ENCODE peak calls at places on chromosomes 6 and 20, in nine cellular contexts. T is H7; J is ELR; R is NCI-H1694 treated with DMSO at 0.1 percent for 48 hours; X is neural crest cell; G is Peyer's patch; F is activated CD4-positive, alpha-beta T cell treated with anti-CD3 and anti-CD28 coated beads for 4 hours; Z is GM18507; D is WTC11. K is an unnamed sample.

GRCh38 chr6:128208078-128208477 is 307.2 kb upstream of the THEMIS start:
- DNase-seq in G (no peak), F (no peak), J (peak), T (no peak), Z (no peak), R (no peak), X (no peak), D (no peak), K (no peak)

GRCh38 chr20:9374068-9374467 is 140.3 kb upstream of the LAMP5 start:
- DNase-seq in R (no peak), G (no peak), D (no peak), X (no peak), Z (no peak), F (no peak), J (no peak), T (no peak), K (no peak)

GRCh38 chr20:20367681-20368413 is at the start of gene INSM1:
- DNase-seq in R (peak), F (no peak), D (peak), T (peak), J (no peak), G (no peak), Z (no peak), X (peak), K (peak)

GRCh38 chr6:24667378-24667803 is 514 bp downstream of the ACOT13 start:
- DNase-seq in D (no peak), J (peak), R (no peak), X (no peak), T (no peak), G (no peak), F (peak), Z (no peak), K (no peak)

GRCh38 chr6:55276745-55277627 is 50.3 kb upstream of the GFRAL start:
- DNase-seq in T (no peak), J (peak), F (no peak), G (no peak), Z (no peak), X (no peak), R (peak), D (peak), K (no peak)

GRCh38 chr20:58682656-58683055 is 9.9 kb upstream of the NPEPL1 start:
- DNase-seq in J (peak), R (no peak), D (no peak), F (no peak), X (no peak), T (no peak), Z (no peak), G (no peak), K (no peak)

GRCh38 chr6:90393232-90393884 is 96.7 kb upstream of the BACH2 start:
- DNase-seq in X (peak), J (peak), D (peak), F (peak), T (peak), R (peak), Z (no peak), G (no peak), K (peak)

GRCh38 chr20:32155017-32155965 is 45.8 kb downstream of the TM9SF4 start:
- DNase-seq in D (peak), T (peak), Z (no peak), J (peak), R (no peak), G (peak), X (peak), F (peak), K (peak)

GRCh38 chr6:128655978-128656498 is 135.6 kb upstream of the PTPRK start:
- DNase-seq in X (no peak), J (peak), R (no peak), Z (peak), T (no peak), D (no peak), G (no peak), F (peak), K (no peak)

GRCh38 chr20:63151554-63152321 is 64.2 kb downstream of the YTHDF1 start:
- DNase-seq in X (no peak), R (no peak), J (no peak), Z (no peak), D (no peak), T (no peak), F (no peak), G (no peak), K (no peak)

GRCh38 chr6:164107297-164107995 is 692.9 kb downstream of the QKI start:
- DNase-seq in R (no peak), Z (no peak), J (peak), T (no peak), G (no peak), X (no peak), F (no peak), D (no peak), K (no peak)

GRCh38 chr6:157505912-157506491 is 125.0 kb downstream of the ZDHHC14 start:
- DNase-seq in R (no peak), X (no peak), Z (no peak), F (no peak), D (no peak), J (no peak), T (no peak), G (no peak), K (no peak)

GRCh38 chr6:37738216-37738615 is 40.5 kb upstream of the MDGA1 start:
- DNase-seq in Z (no peak), J (no peak), X (no peak), D (no peak), R (no peak), G (no peak), F (no peak), T (no peak), K (no peak)

GRCh38 chr20:1375515-1375914 is 17.3 kb downstream of the FKBP1A start:
- DNase-seq in J (peak), F (no peak), R (no peak), X (no peak), T (no peak), Z (no peak), D (no peak), G (no peak), K (no peak)

GRCh38 chr6:163922562-163922961 is 508.0 kb downstream of the QKI start:
- DNase-seq in R (no peak), Z (no peak), D (no peak), X (no peak), T (no peak), F (no peak), J (no peak), G (no peak), K (no peak)

GRCh38 chr6:129612440-129612839 is 97.5 kb downstream of the ARHGAP18 start:
- DNase-seq in F (no peak), T (no peak), Z (no peak), R (no peak), G (no peak), J (no peak), X (no peak), D (no peak), K (no peak)

GRCh38 chr20:43564993-43565757 is 6.3 kb downstream of the SGK2 start:
- DNase-seq in D (no peak), Z (no peak), F (no peak), G (no peak), T (peak), X (no peak), J (no peak), R (no peak), K (no peak)

GRCh38 chr6:70957284-70957617 is 391 bp upstream of the B3GAT2 start:
- DNase-seq in X (no peak), J (no peak), F (no peak), D (no peak), G (no peak), Z (no peak), T (no peak), R (no peak), K (peak)

GRCh38 chr6:165446331-165446730 is 136.9 kb upstream of the C6orf118 start:
- DNase-seq in G (no peak), D (no peak), X (no peak), F (no peak), R (no peak), T (no peak), Z (no peak), J (no peak), K (no peak)

GRCh38 chr6:96963809-96964208 is 39.3 kb downstream of the KLHL32 start:
- DNase-seq in Z (no peak), J (no peak), F (no peak), X (no peak), R (no peak), T (no peak), D (no peak), G (no peak), K (no peak)

GRCh38 chr20:61251529-61252393 is at the start of gene CDH4:
- DNase-seq in J (peak), T (peak), R (no peak), Z (no peak), G (peak), D (peak), F (no peak), X (peak), K (no peak)

GRCh38 chr6:106612956-106613516 is 16.3 kb downstream of the RTN4IP1 start:
- DNase-seq in G (no peak), Z (no peak), J (no peak), X (no peak), F (no peak), R (no peak), T (no peak), D (no peak), K (no peak)

GRCh38 chr6:34957184-34957904 is 68.3 kb downstream of the ANKS1A start:
- DNase-seq in G (no peak), D (no peak), T (no peak), R (no peak), J (no peak), F (no peak), X (no peak), Z (no peak), K (no peak)

GRCh38 chr20:49285233-49285668 is 7.4 kb upstream of the ZNFX1 start:
- DNase-seq in Z (no peak), R (no peak), X (no peak), G (no peak), D (no peak), T (no peak), F (no peak), J (peak), K (no peak)

GRCh38 chr20:22723659-22724058 is 139.3 kb upstream of the FOXA2 start:
- DNase-seq in Z (no peak), G (no peak), T (no peak), F (no peak), D (no peak), R (no peak), J (no peak), X (no peak), K (no peak)

GRCh38 chr6:37874726-37875125 is 55.2 kb downstream of the ZFAND3 start:
- DNase-seq in Z (no peak), G (no peak), T (no peak), D (no peak), X (no peak), J (no peak), F (no peak), R (no peak), K (no peak)

GRCh38 chr6:9851541-9852380 is 563.1 kb downstream of the TFAP2A start:
- DNase-seq in F (no peak), X (no peak), T (peak), J (peak), R (no peak), G (no peak), Z (no peak), D (peak), K (no peak)

GRCh38 chr6:157022022-157022740 is 245.0 kb downstream of the ARID1B start:
- DNase-seq in X (peak), Z (peak), F (peak), J (peak), D (peak), T (peak), G (peak), R (peak), K (peak)

GRCh38 chr6:133644548-133644947 is 244.4 kb upstream of the TCF21 start:
- DNase-seq in X (no peak), D (no peak), F (no peak), G (no peak), R (no peak), J (no peak), T (no peak), Z (no peak), K (no peak)

GRCh38 chr20:44019638-44020335 is 105.1 kb downstream of the TOX2 start:
- DNase-seq in D (no peak), F (no peak), X (no peak), T (no peak), J (peak), R (no peak), Z (no peak), G (no peak), K (no peak)

GRCh38 chr20:61185841-61186601 is 66.0 kb upstream of the CDH4 start:
- DNase-seq in J (peak), Z (no peak), X (no peak), D (no peak), T (no peak), R (no peak), G (no peak), F (no peak), K (no peak)

GRCh38 chr20:3797592-3798404 is 1.7 kb downstream of the CDC25B start:
- DNase-seq in R (no peak), F (peak), D (no peak), Z (no peak), T (peak), G (no peak), J (peak), X (no peak), K (peak)